ENCODE peak calls at places on chromosomes 1 and 21, in ten cellular contexts. One of them, this sample, is unnamed.

GRCh38 chr21:37045556-37045955 is 27.3 kb downstream of the PIGP start:
- DNase-seq in NCI-H1436: no peak
- DNase-seq in HT-29: no peak
- DNase-seq in renal cortical epithelial cell: no peak
- DNase-seq in HTR-8/SVneo: no peak
- DNase-seq in endodermal cell: no peak
- DNase-seq in EH: no peak
- DNase-seq in activated gamma-delta T cell treated with Interleukin-2 at 50 U/mL for 16 hours: no peak
- DNase-seq in GM03348: no peak
- DNase-seq in fibroblast of mammary gland: no peak
- DNase-seq in this sample: no peak

GRCh38 chr1:92461364-92462097 is 25.2 kb downstream of the GFI1 start:
- DNase-seq in GM03348: no peak
- DNase-seq in activated gamma-delta T cell treated with Interleukin-2 at 50 U/mL for 16 hours: no peak
- DNase-seq in renal cortical epithelial cell: no peak
- DNase-seq in HTR-8/SVneo: no peak
- DNase-seq in fibroblast of mammary gland: no peak
- DNase-seq in EH: no peak
- DNase-seq in endodermal cell: no peak
- DNase-seq in HT-29: no peak
- DNase-seq in NCI-H1436: no peak
- DNase-seq in this sample: no peak

GRCh38 chr1:60488857-60489256 is 415.3 kb upstream of the C1orf87 start:
- DNase-seq in EH: no peak
- DNase-seq in activated gamma-delta T cell treated with Interleukin-2 at 50 U/mL for 16 hours: no peak
- DNase-seq in fibroblast of mammary gland: peak; percentile 3
- DNase-seq in GM03348: no peak
- DNase-seq in renal cortical epithelial cell: peak; percentile 57
- DNase-seq in HT-29: no peak
- DNase-seq in endodermal cell: no peak
- DNase-seq in HTR-8/SVneo: no peak
- DNase-seq in NCI-H1436: no peak
- DNase-seq in this sample: no peak

GRCh38 chr21:42088148-42088547 is 17.0 kb downstream of the UMODL1 start:
- DNase-seq in HT-29: no peak
- DNase-seq in EH: no peak
- DNase-seq in activated gamma-delta T cell treated with Interleukin-2 at 50 U/mL for 16 hours: no peak
- DNase-seq in NCI-H1436: no peak
- DNase-seq in fibroblast of mammary gland: no peak
- DNase-seq in endodermal cell: no peak
- DNase-seq in GM03348: no peak
- DNase-seq in HTR-8/SVneo: no peak
- DNase-seq in renal cortical epithelial cell: no peak
- DNase-seq in this sample: no peak

GRCh38 chr1:222928212-222928611 is 113.4 kb downstream of the DISP1 start:
- DNase-seq in HT-29: no peak
- DNase-seq in endodermal cell: peak; percentile 90
- DNase-seq in renal cortical epithelial cell: peak; percentile 77
- DNase-seq in GM03348: no peak
- DNase-seq in HTR-8/SVneo: no peak
- DNase-seq in fibroblast of mammary gland: peak; percentile 62
- DNase-seq in NCI-H1436: peak; percentile 54
- DNase-seq in EH: peak; percentile 32
- DNase-seq in activated gamma-delta T cell treated with Interleukin-2 at 50 U/mL for 16 hours: no peak
- DNase-seq in this sample: peak; percentile 92

GRCh38 chr21:45745256-45745655 is 101.7 kb downstream of the PCBP3 start:
- DNase-seq in HTR-8/SVneo: no peak
- DNase-seq in EH: no peak
- DNase-seq in renal cortical epithelial cell: no peak
- DNase-seq in fibroblast of mammary gland: no peak
- DNase-seq in GM03348: no peak
- DNase-seq in endodermal cell: no peak
- DNase-seq in activated gamma-delta T cell treated with Interleukin-2 at 50 U/mL for 16 hours: no peak
- DNase-seq in HT-29: no peak
- DNase-seq in NCI-H1436: no peak
- DNase-seq in this sample: no peak

GRCh38 chr1:148334339-148335130 is 148.6 kb downstream of the PPIAL4G start:
- DNase-seq in HT-29: peak; percentile 97
- DNase-seq in renal cortical epithelial cell: peak; percentile 94
- DNase-seq in endodermal cell: peak; percentile 96
- DNase-seq in NCI-H1436: no peak
- DNase-seq in HTR-8/SVneo: peak; percentile 40
- DNase-seq in GM03348: peak; percentile 52
- DNase-seq in EH: peak; percentile 81
- DNase-seq in fibroblast of mammary gland: peak; percentile 95
- DNase-seq in activated gamma-delta T cell treated with Interleukin-2 at 50 U/mL for 16 hours: peak; percentile 64
- DNase-seq in this sample: peak; percentile 97

GRCh38 chr1:59013276-59013927 is 229.6 kb upstream of the JUN start:
- DNase-seq in endodermal cell: peak; percentile 83
- DNase-seq in activated gamma-delta T cell treated with Interleukin-2 at 50 U/mL for 16 hours: no peak
- DNase-seq in fibroblast of mammary gland: peak; percentile 41
- DNase-seq in renal cortical epithelial cell: peak; percentile 87
- DNase-seq in GM03348: peak; percentile 66
- DNase-seq in HT-29: peak; percentile 8
- DNase-seq in NCI-H1436: no peak
- DNase-seq in EH: peak; percentile 80
- DNase-seq in HTR-8/SVneo: no peak
- DNase-seq in this sample: peak; percentile 81

GRCh38 chr1:1670866-1671265 is 12.1 kb upstream of the CDK11B start:
- DNase-seq in NCI-H1436: no peak
- DNase-seq in EH: no peak
- DNase-seq in fibroblast of mammary gland: no peak
- DNase-seq in GM03348: no peak
- DNase-seq in renal cortical epithelial cell: no peak
- DNase-seq in endodermal cell: no peak
- DNase-seq in HTR-8/SVneo: no peak
- DNase-seq in HT-29: no peak
- DNase-seq in activated gamma-delta T cell treated with Interleukin-2 at 50 U/mL for 16 hours: no peak
- DNase-seq in this sample: no peak

GRCh38 chr1:178500936-178501554 is 4.3 kb upstream of the CLEC20A start:
- DNase-seq in HTR-8/SVneo: no peak
- DNase-seq in NCI-H1436: no peak
- DNase-seq in GM03348: no peak
- DNase-seq in endodermal cell: peak; percentile 72
- DNase-seq in renal cortical epithelial cell: no peak
- DNase-seq in activated gamma-delta T cell treated with Interleukin-2 at 50 U/mL for 16 hours: no peak
- DNase-seq in HT-29: no peak
- DNase-seq in fibroblast of mammary gland: no peak
- DNase-seq in EH: no peak
- DNase-seq in this sample: no peak

This sample was measured in islet precursor cell.